ENCODE peak calls at places on chromosomes 5 and 9, in six cellular contexts. One of them, this sample, is unnamed.

GRCh38 chr5:175861337-175862130 is 9.8 kb upstream of the CPLX2 start:
- DNase-seq in GM12878: no peak
- DNase-seq in GM12892: no peak
- DNase-seq in K562: no peak
- DNase-seq in HepG2: peak
- DNase-seq in H1: no peak
- DNase-seq in this sample: no peak

GRCh38 chr9:4084440-4084818 is 215.4 kb downstream of the GLIS3 start:
- DNase-seq in GM12878: no peak
- DNase-seq in GM12892: no peak
- DNase-seq in K562: no peak
- DNase-seq in HepG2: no peak
- DNase-seq in H1: no peak
- DNase-seq in this sample: no peak

GRCh38 chr5:142197098-142197497 is 88.5 kb downstream of the NDFIP1 start:
- DNase-seq in GM12878: no peak
- DNase-seq in GM12892: no peak
- DNase-seq in K562: no peak
- DNase-seq in HepG2: no peak
- DNase-seq in H1: no peak
- DNase-seq in this sample: no peak

GRCh38 chr9:85941966-85942912 is 1.3 kb downstream of the NAA35 start:
- DNase-seq in GM12878: no peak
- DNase-seq in GM12892: no peak
- DNase-seq in K562: no peak
- DNase-seq in HepG2: no peak
- DNase-seq in H1: no peak
- DNase-seq in this sample: no peak

GRCh38 chr5:76617675-76618074 is 5.5 kb downstream of the F2RL2 start:
- DNase-seq in GM12878: no peak
- DNase-seq in GM12892: no peak
- DNase-seq in K562: no peak
- DNase-seq in HepG2: no peak
- DNase-seq in H1: no peak
- DNase-seq in this sample: no peak

GRCh38 chr5:78526049-78526525 is 122.5 kb downstream of the LHFPL2 start:
- DNase-seq in GM12878: peak
- DNase-seq in GM12892: no peak
- DNase-seq in K562: no peak
- DNase-seq in HepG2: no peak
- DNase-seq in H1: no peak
- DNase-seq in this sample: no peak

GRCh38 chr5:43007246-43007910 is 32.7 kb downstream of the ANXA2R start:
- DNase-seq in GM12878: no peak
- DNase-seq in GM12892: no peak
- DNase-seq in K562: peak
- DNase-seq in HepG2: peak
- DNase-seq in H1: no peak
- DNase-seq in this sample: peak

GRCh38 chr9:114291886-114292590 is 30.9 kb upstream of the ORM1 start:
- DNase-seq in GM12878: no peak
- DNase-seq in GM12892: no peak
- DNase-seq in K562: no peak
- DNase-seq in HepG2: no peak
- DNase-seq in H1: no peak
- DNase-seq in this sample: no peak

GRCh38 chr5:168110384-168110783 is 181.1 kb upstream of the WWC1 start:
- DNase-seq in GM12878: no peak
- DNase-seq in GM12892: no peak
- DNase-seq in K562: no peak
- DNase-seq in HepG2: no peak
- DNase-seq in H1: no peak
- DNase-seq in this sample: no peak

GRCh38 chr9:82890401-82890800 is 172.5 kb downstream of the RASEF start:
- DNase-seq in GM12878: no peak
- DNase-seq in GM12892: no peak
- DNase-seq in K562: no peak
- DNase-seq in HepG2: no peak
- DNase-seq in H1: no peak
- DNase-seq in this sample: no peak
- TF ChIP-seq TAF1 in GM12878: no peak
- TF ChIP-seq TAF1 in GM12892: no peak
- TF ChIP-seq TAF1 in K562: no peak
- TF ChIP-seq TAF1 in HepG2: no peak
- TF ChIP-seq TAF1 in H1: no peak
- TF ChIP-seq TAF1 in this sample: no peak

GRCh38 chr9:127854169-127854833 is at the start of gene ENG:
- DNase-seq in GM12878: no peak
- DNase-seq in GM12892: no peak
- DNase-seq in K562: no peak
- DNase-seq in HepG2: no peak
- DNase-seq in H1: no peak
- DNase-seq in this sample: no peak
- TF ChIP-seq POLR2A in GM12878: no peak
- TF ChIP-seq POLR2A in GM12892: no peak
- TF ChIP-seq POLR2A in K562: no peak
- TF ChIP-seq POLR2A in HepG2: no peak
- TF ChIP-seq POLR2A in H1: no peak
- TF ChIP-seq POLR2A in this sample: no peak

DNA sequence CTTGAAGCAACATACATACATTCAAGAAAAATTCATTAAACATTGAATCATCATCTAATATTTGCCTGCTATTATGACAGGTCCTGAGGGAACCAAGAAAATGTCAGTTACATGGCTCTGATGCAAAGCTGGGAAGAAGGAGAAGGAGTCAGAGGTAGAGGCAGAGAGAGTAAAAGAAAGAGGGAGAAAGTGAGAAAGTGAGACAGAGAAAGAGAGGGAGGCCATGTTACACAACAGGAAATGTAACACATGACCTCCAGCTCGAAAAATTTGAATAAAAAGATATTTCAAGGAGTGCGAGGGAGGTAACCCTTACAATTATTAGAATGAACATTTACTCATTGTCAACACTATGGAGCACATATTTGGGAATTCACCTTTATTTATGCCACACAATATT is 189.7 kb downstream of the PDE4D start:
- DNase-seq in GM12878: no peak
- DNase-seq in GM12892: no peak
- DNase-seq in K562: no peak
- DNase-seq in HepG2: no peak
- DNase-seq in H1: no peak
- DNase-seq in this sample: no peak
- TF ChIP-seq TAF1 in GM12878: no peak
- TF ChIP-seq TAF1 in GM12892: no peak
- TF ChIP-seq TAF1 in K562: no peak
- TF ChIP-seq TAF1 in HepG2: no peak
- TF ChIP-seq TAF1 in H1: no peak
- TF ChIP-seq TAF1 in this sample: no peak

DNA sequence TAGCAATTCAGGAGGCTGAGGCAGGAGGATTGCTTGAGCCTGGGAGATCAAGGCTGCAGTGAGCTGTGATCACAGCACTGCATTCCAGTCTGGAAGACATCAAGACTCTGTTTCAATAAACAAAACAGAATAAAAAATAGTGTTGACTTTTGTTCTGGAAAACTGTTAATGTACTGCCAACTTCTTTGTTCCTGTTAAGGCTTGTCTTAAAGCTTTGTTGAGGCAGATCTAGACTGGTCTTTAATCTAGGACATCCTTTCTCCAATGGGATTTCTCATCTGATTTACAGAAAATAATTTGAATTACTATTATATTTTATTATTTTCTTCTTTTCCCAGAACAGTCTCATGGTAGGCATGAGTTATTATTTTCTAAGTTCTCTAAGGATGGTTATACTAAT is 26.0 kb downstream of the BDP1 start:
- DNase-seq in GM12878: no peak
- DNase-seq in GM12892: no peak
- DNase-seq in K562: no peak
- DNase-seq in HepG2: no peak
- DNase-seq in H1: no peak
- DNase-seq in this sample: no peak
- TF ChIP-seq POLR2A in GM12878: no peak
- TF ChIP-seq POLR2A in GM12892: no peak
- TF ChIP-seq POLR2A in K562: no peak
- TF ChIP-seq POLR2A in HepG2: no peak
- TF ChIP-seq POLR2A in H1: no peak
- TF ChIP-seq POLR2A in this sample: no peak

DNA sequence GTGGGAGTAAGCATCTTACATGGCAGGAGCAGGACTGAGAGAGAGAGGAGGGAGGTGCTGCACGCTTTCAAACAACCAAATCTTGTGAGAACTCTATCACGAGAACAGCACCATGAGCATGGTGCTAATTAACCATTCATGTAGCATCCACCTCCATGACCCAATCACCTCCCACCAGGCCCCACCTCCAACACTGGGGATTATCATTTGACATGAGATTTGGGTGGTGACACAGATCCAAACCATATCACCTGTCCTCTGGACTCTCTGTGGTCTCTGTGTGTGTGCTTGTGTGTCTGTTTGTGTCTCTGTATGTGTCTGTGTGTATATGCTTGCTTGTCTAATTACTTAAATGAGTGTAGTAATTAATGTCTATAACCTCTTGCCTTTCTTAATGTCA is 31.1 kb downstream of the SEC61B start:
- DNase-seq in GM12878: peak
- DNase-seq in GM12892: no peak
- DNase-seq in K562: no peak
- DNase-seq in HepG2: no peak
- DNase-seq in H1: no peak
- DNase-seq in this sample: no peak
- TF ChIP-seq TAF1 in GM12878: no peak
- TF ChIP-seq TAF1 in GM12892: no peak
- TF ChIP-seq TAF1 in K562: no peak
- TF ChIP-seq TAF1 in HepG2: no peak
- TF ChIP-seq TAF1 in H1: no peak
- TF ChIP-seq TAF1 in this sample: peak

DNA sequence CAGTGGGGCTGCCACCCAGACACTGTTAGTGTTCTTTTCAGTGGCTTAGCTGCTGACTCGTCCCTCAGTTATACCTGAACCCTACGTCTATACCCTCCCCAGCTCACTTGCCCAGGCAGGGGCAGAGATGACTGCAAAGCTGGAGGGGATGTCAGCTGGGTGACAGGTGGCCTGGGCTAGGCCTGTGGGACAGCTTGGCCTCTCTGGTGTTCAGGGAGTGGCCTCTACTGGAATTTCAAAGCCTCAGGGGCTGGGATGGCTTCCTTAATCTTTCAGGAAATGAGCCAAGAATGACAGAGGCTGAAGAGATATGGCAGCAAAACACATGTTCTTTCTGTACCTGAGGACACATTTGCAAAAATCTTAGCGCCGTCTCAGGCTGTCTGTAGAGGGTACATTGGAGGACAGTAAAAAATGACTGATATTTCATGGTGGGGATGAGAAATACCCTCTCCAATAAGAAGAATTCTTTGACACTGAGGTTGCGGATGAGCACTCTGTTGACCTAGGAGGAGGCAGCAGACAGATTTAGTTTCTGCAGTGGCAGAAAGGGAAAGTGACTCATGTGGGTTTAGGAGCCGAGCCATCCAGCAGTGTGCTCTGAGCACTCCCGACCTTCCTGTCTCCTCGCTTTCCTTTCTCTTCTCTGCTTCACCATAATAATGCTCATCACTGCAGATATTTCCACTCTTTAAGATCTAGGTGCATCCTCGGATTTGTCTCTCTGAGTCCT is 54.4 kb downstream of the ENTREP1 start:
- DNase-seq in GM12878: no peak
- DNase-seq in GM12892: no peak
- DNase-seq in K562: no peak
- DNase-seq in HepG2: no peak
- DNase-seq in H1: no peak
- DNase-seq in this sample: no peak
- TF ChIP-seq POLR2A in GM12878: no peak
- TF ChIP-seq POLR2A in GM12892: no peak
- TF ChIP-seq POLR2A in K562: no peak
- TF ChIP-seq POLR2A in HepG2: no peak
- TF ChIP-seq POLR2A in H1: no peak
- TF ChIP-seq POLR2A in this sample: no peak

This sample was measured in GM12891.